ENCODE peak calls at places on chromosome 1, in ten cellular contexts. Q, D, Z, R, S, V, I, Y, P and U are unnamed samples.

GRCh38 chr1:12477936-12478611 is 139.9 kb downstream of the DHRS3 start:
- DNase-seq in Q (peak), D (peak), Z (no peak), R (peak), S (peak), V (peak), I (no peak), Y (peak), P (no peak), U (peak)

GRCh38 chr1:164651378-164651951 is 92.5 kb downstream of the PBX1 start:
- DNase-seq in Q (no peak), D (no peak), Z (no peak), R (no peak), S (no peak), V (no peak), I (no peak), Y (no peak), P (no peak), U (no peak)

GRCh38 chr1:83763281-83764095 is 235.4 kb downstream of the TTLL7 start:
- DNase-seq in Q (no peak), D (no peak), Z (no peak), R (no peak), S (no peak), V (no peak), I (no peak), Y (no peak), P (no peak), U (no peak)

GRCh38 chr1:53942149-53942957 is 3.1 kb downstream of the IFT25 start:
- DNase-seq in Q (no peak), D (peak), Z (no peak), R (no peak), S (no peak), V (no peak), I (no peak), Y (no peak), P (no peak), U (no peak)

GRCh38 chr1:17682403-17682802 is 72.7 kb upstream of the ACTL8 start:
- DNase-seq in Q (no peak), D (no peak), Z (no peak), R (no peak), S (no peak), V (no peak), I (no peak), Y (no peak), P (no peak), U (no peak)

GRCh38 chr1:238380167-238380566 is 489.4 kb upstream of the ZP4 start:
- DNase-seq in Q (no peak), D (no peak), Z (no peak), R (no peak), S (no peak), V (no peak), I (no peak), Y (no peak), P (no peak), U (no peak)

GRCh38 chr1:167915528-167916102 is 1.7 kb upstream of the ADCY10 start:
- DNase-seq in Q (no peak), D (no peak), Z (no peak), R (no peak), S (no peak), V (no peak), I (no peak), Y (no peak), P (no peak), U (no peak)

GRCh38 chr1:201906336-201906735 is 17.6 kb downstream of the SHISA4 start:
- DNase-seq in Q (no peak), D (no peak), Z (no peak), R (no peak), S (no peak), V (no peak), I (no peak), Y (no peak), P (peak), U (no peak)

GRCh38 chr1:220817907-220818306 is 31.2 kb downstream of the MTARC1 start:
- DNase-seq in Q (no peak), D (no peak), Z (no peak), R (peak), S (no peak), V (peak), I (no peak), Y (no peak), P (no peak), U (no peak)

GRCh38 chr1:63004868-63005267 is 220.9 kb downstream of the ATG4C start:
- DNase-seq in Q (no peak), D (peak), Z (no peak), R (peak), S (no peak), V (no peak), I (no peak), Y (peak), P (peak), U (no peak)

GRCh38 chr1:102896286-102896685 is 212.0 kb downstream of the COL11A1 start:
- DNase-seq in Q (no peak), D (no peak), Z (no peak), R (no peak), S (no peak), V (no peak), I (no peak), Y (no peak), P (no peak), U (no peak)

GRCh38 chr1:226908913-226909312 is 31.2 kb upstream of the COQ8A start:
- DNase-seq in Q (no peak), D (no peak), Z (no peak), R (peak), S (no peak), V (no peak), I (no peak), Y (no peak), P (no peak), U (no peak)

GRCh38 chr1:17122449-17123194 is 3.4 kb upstream of the PADI2 start:
- DNase-seq in Q (no peak), D (no peak), Z (no peak), R (peak), S (no peak), V (no peak), I (no peak), Y (peak), P (peak), U (peak)

GRCh38 chr1:162091681-162092524 is 22.4 kb downstream of the NOS1AP start:
- DNase-seq in Q (no peak), D (no peak), Z (no peak), R (no peak), S (no peak), V (no peak), I (no peak), Y (no peak), P (no peak), U (no peak)

GRCh38 chr1:16178596-16179497 is 23.0 kb upstream of the EPHA2 start:
- DNase-seq in Q (no peak), D (peak), Z (no peak), R (no peak), S (no peak), V (no peak), I (no peak), Y (no peak), P (no peak), U (no peak)

GRCh38 chr1:155307247-155307740 is 1.4 kb upstream of the FDPS start:
- DNase-seq in Q (no peak), D (peak), Z (no peak), R (peak), S (no peak), V (no peak), I (no peak), Y (peak), P (peak), U (no peak)

GRCh38 chr1:14996133-14997050 is 157.2 kb upstream of the TMEM51 start:
- DNase-seq in Q (no peak), D (peak), Z (peak), R (peak), S (peak), V (peak), I (no peak), Y (peak), P (peak), U (no peak)

GRCh38 chr1:114756949-114757454 is 782 bp downstream of the CSDE1 start:
- DNase-seq in Q (no peak), D (peak), Z (no peak), R (peak), S (no peak), V (peak), I (no peak), Y (peak), P (peak), U (no peak)